ENCODE peak calls at places on chromosomes 12 and 14, in nine cellular contexts. V is Daoy; G is T-helper 2 cell; U is WERI-Rb-1; M is NCI-H524 treated with DMSO at 0.1 percent for 48 hours; Q is heart right ventricle; P is ecto neural progenitor cell; E is tibial nerve; B is activated CD4-positive, CD25-positive, alpha-beta regulatory T cell treated with anti-CD3 and anti-CD28 coated beads, Interleukin-2, amount 50 U/mL, for 16 hours. Z is an unnamed sample.

GRCh38 chr14:106318700-106319099 is 792.3 kb downstream of the TMEM121 start:
- DNase-seq in V (no peak), G (peak), U (no peak), M (no peak), Q (no peak), P (no peak), E (no peak), B (no peak), Z (no peak)

GRCh38 chr14:100400115-100400514 is 77.0 kb downstream of the SLC25A47 start:
- DNase-seq in V (peak), G (no peak), U (no peak), M (no peak), Q (no peak), P (no peak), E (no peak), B (no peak), Z (peak)

GRCh38 chr12:114238808-114239207 is 167.1 kb downstream of the TBX5 start:
- DNase-seq in V (peak), G (no peak), U (no peak), M (no peak), Q (peak), P (no peak), E (no peak), B (no peak), Z (no peak)

GRCh38 chr14:64760146-64760755 is 56.0 kb downstream of the PLEKHG3 start:
- DNase-seq in V (peak), G (peak), U (peak), M (no peak), Q (peak), P (peak), E (peak), B (peak), Z (peak)

GRCh38 chr14:104293851-104294627 is 155.7 kb downstream of the KIF26A start:
- DNase-seq in V (no peak), G (no peak), U (peak), M (no peak), Q (no peak), P (no peak), E (no peak), B (no peak), Z (peak)

GRCh38 chr12:48002773-48003218 is 1.5 kb downstream of the COL2A1 start:
- DNase-seq in V (no peak), G (no peak), U (peak), M (no peak), Q (peak), P (peak), E (no peak), B (no peak), Z (no peak)

GRCh38 chr14:54803396-54803795 is 99.2 kb downstream of the GCH1 start:
- DNase-seq in V (no peak), G (no peak), U (no peak), M (no peak), Q (no peak), P (no peak), E (no peak), B (no peak), Z (no peak)

GRCh38 chr12:54587315-54587821 is 1.1 kb downstream of the PPP1R1A start:
- DNase-seq in V (no peak), G (no peak), U (no peak), M (no peak), Q (peak), P (no peak), E (no peak), B (no peak), Z (peak)

GRCh38 chr12:116609715-116610114 is 50.5 kb downstream of the MAP1LC3B2 start:
- DNase-seq in V (peak), G (peak), U (peak), M (no peak), Q (no peak), P (no peak), E (no peak), B (no peak), Z (no peak)

GRCh38 chr12:32437095-32437515 is 37.7 kb downstream of the FGD4 start:
- DNase-seq in V (peak), G (no peak), U (no peak), M (no peak), Q (no peak), P (no peak), E (no peak), B (no peak), Z (no peak)

GRCh38 chr12:57299514-57300016 is 48.6 kb upstream of the STAC3 start:
- DNase-seq in V (no peak), G (no peak), U (no peak), M (no peak), Q (no peak), P (no peak), E (no peak), B (no peak), Z (no peak)

GRCh38 chr14:100577321-100577985 is 9.8 kb downstream of the BEGAIN start:
- DNase-seq in V (no peak), G (no peak), U (no peak), M (no peak), Q (no peak), P (no peak), E (no peak), B (no peak), Z (peak)

GRCh38 chr12:29754235-29755189 is 29.2 kb downstream of the TMTC1 start:
- DNase-seq in V (no peak), G (no peak), U (no peak), M (no peak), Q (peak), P (no peak), E (no peak), B (no peak), Z (no peak)

GRCh38 chr12:8692573-8692972 is 5.2 kb upstream of the RIMKLB start:
- DNase-seq in V (peak), G (no peak), U (peak), M (no peak), Q (peak), P (peak), E (peak), B (no peak), Z (no peak)

GRCh38 chr12:132629330-132629729 is 10.8 kb downstream of the P2RX2 start:
- DNase-seq in V (no peak), G (no peak), U (no peak), M (no peak), Q (no peak), P (no peak), E (no peak), B (no peak), Z (no peak)

GRCh38 chr12:122687091-122687490 is 16.1 kb downstream of the HCAR2 start:
- DNase-seq in V (peak), G (no peak), U (no peak), M (peak), Q (no peak), P (no peak), E (no peak), B (no peak), Z (no peak)

GRCh38 chr12:78018146-78018910 is 187.6 kb downstream of the NAV3 start:
- DNase-seq in V (peak), G (no peak), U (no peak), M (no peak), Q (no peak), P (peak), E (no peak), B (no peak), Z (no peak)

GRCh38 chr12:26810330-26810729 is 22.7 kb downstream of the ITPR2 start:
- DNase-seq in V (no peak), G (no peak), U (no peak), M (no peak), Q (peak), P (no peak), E (no peak), B (no peak), Z (peak)

GRCh38 chr12:92208613-92209121 is 63.0 kb upstream of the BTG1 start:
- DNase-seq in V (peak), G (peak), U (peak), M (peak), Q (peak), P (no peak), E (peak), B (no peak), Z (no peak)

GRCh38 chr12:27554003-27554402 is 30.0 kb downstream of the PPFIBP1 start:
- DNase-seq in V (no peak), G (no peak), U (peak), M (no peak), Q (no peak), P (no peak), E (no peak), B (no peak), Z (no peak)

GRCh38 chr12:84375472-84375871 is 537.1 kb downstream of the SLC6A15 start:
- DNase-seq in V (no peak), G (no peak), U (no peak), M (no peak), Q (no peak), P (no peak), E (no peak), B (no peak), Z (no peak)

GRCh38 chr14:73463411-73463810 is 5.1 kb upstream of the NUMB start:
- DNase-seq in V (peak), G (peak), U (peak), M (no peak), Q (peak), P (no peak), E (peak), B (no peak), Z (peak)

Z was measured in Right ventricle myocardium inferior.